ENCODE peak calls at places on chromosomes 3 and 15, in five cellular contexts. C is astrocyte, M is hepatocyte, Z is HCT116, S is PC-9. Q is an unnamed sample.

GRCh38 chr3:128367221-128367620 is 99.5 kb downstream of the DNAJB8 start:
- DNase-seq in Z (no peak), C (no peak), S (peak; percentile 5), M (no peak), Q (no peak)

GRCh38 chr3:48276856-48277641 is 36.1 kb downstream of the ZNF589 start:
- DNase-seq in M (no peak), Z (no peak), C (no peak), S (no peak), Q (no peak)

GRCh38 chr3:53495518-53496501 is 1.4 kb downstream of the CACNA1D start:
- DNase-seq in Z (no peak), M (peak; percentile 42), C (no peak), S (no peak), Q (no peak)

GRCh38 chr15:78177447-78177873 is 28.3 kb downstream of the IDH3A start:
- DNase-seq in M (peak; percentile 44), S (no peak), Z (peak; percentile 13), C (no peak), Q (peak; percentile 63)

GRCh38 chr3:119562307-119562961 is 3.0 kb upstream of the CD80 start:
- DNase-seq in M (no peak), S (no peak), Z (no peak), C (no peak), Q (no peak)

GRCh38 chr3:25962255-25962654 is 172.4 kb downstream of the OXSM start:
- DNase-seq in S (peak; percentile 34), M (peak; percentile 44), Z (peak; percentile 13), C (no peak), Q (no peak)

GRCh38 chr15:56339594-56339993 is 25.6 kb upstream of the TEX9 start:
- DNase-seq in M (no peak), S (no peak), C (no peak), Z (no peak), Q (peak; percentile 8)

GRCh38 chr3:50392101-50392715 is 32.9 kb upstream of the TMEM115 start:
- DNase-seq in Z (no peak), C (no peak), S (no peak), M (no peak), Q (no peak)

GRCh38 chr3:180690061-180690460 is 10.8 kb upstream of the CCDC39 start:
- DNase-seq in C (no peak), S (no peak), M (no peak), Z (no peak), Q (no peak)

GRCh38 chr3:153051427-153052095 is 110.5 kb upstream of the RAP2B start:
- DNase-seq in S (peak; percentile 98), M (peak; percentile 70), C (peak; percentile 92), Z (peak; percentile 86), Q (peak; percentile 41)

GRCh38 chr3:183203670-183204069 is 41.1 kb upstream of the LAMP3 start:
- DNase-seq in M (no peak), S (no peak), Z (no peak), C (no peak), Q (no peak)

GRCh38 chr15:88255109-88255495 is 1.4 kb downstream of the NTRK3 start:
- DNase-seq in C (no peak), M (no peak), Z (no peak), S (no peak), Q (no peak)

GRCh38 chr3:119206611-119207511 is 33.5 kb downstream of the UPK1B start:
- DNase-seq in C (no peak), Z (no peak), S (no peak), M (no peak), Q (no peak)

GRCh38 chr15:27704939-27705514 is 394.1 kb downstream of the OCA2 start:
- DNase-seq in C (no peak), S (no peak), M (no peak), Z (no peak), Q (no peak)

GRCh38 chr15:27696530-27696929 is 402.6 kb downstream of the OCA2 start:
- DNase-seq in M (no peak), Z (no peak), C (no peak), S (no peak), Q (no peak)

GRCh38 chr15:27701956-27702355 is 397.2 kb downstream of the OCA2 start:
- DNase-seq in Z (no peak), S (no peak), C (no peak), M (no peak), Q (no peak)

GRCh38 chr15:27706300-27706699 is 392.8 kb downstream of the OCA2 start:
- DNase-seq in S (no peak), M (no peak), Z (no peak), C (no peak), Q (no peak)

GRCh38 chr15:27701014-27701413 is 398.1 kb downstream of the OCA2 start:
- DNase-seq in C (no peak), S (no peak), Z (no peak), M (no peak), Q (no peak)
- H3K9me3 ChIP-seq in C (peaks cover 3% of the 10 kb centered on the region), S (no peaks in the 10 kb centered on the region), Z (peaks cover 55% of the 10 kb centered on the region), M (no peaks in the 10 kb centered on the region), Q (peaks cover 34% of the 10 kb centered on the region)

GRCh38 chr3:181727122-181728036 is 15.7 kb downstream of the SOX2 start:
- DNase-seq in M (no peak), S (no peak), Z (no peak), C (peak; percentile 33), Q (no peak)
- TF ChIP-seq EZH2 in M (peak; percentile 40), S (no peak), Z (no peak), C (no peak), Q (no peak)

GRCh38 chr15:99586121-99586520 is 20.3 kb downstream of the MEF2A start:
- DNase-seq in M (no peak), S (no peak), Z (no peak), C (no peak), Q (no peak)

GRCh38 chr15:99593070-99593469 is 27.3 kb downstream of the MEF2A start:
- DNase-seq in Z (no peak), S (no peak), C (no peak), M (no peak), Q (no peak)

GRCh38 chr15:99592135-99592845 is 26.5 kb downstream of the MEF2A start:
- DNase-seq in C (peak; percentile 83), S (no peak), Z (no peak), M (no peak), Q (peak; percentile 55)

GRCh38 chr15:99590913-99591646 is 25.3 kb downstream of the MEF2A start:
- DNase-seq in S (no peak), M (no peak), Z (no peak), C (no peak), Q (no peak)

GRCh38 chr15:99589801-99590200 is 24.0 kb downstream of the MEF2A start:
- DNase-seq in Z (no peak), C (no peak), M (no peak), S (no peak), Q (no peak)
- H3K9me3 ChIP-seq in Z (peaks cover 11% of the 10 kb centered on the region), C (no peaks in the 10 kb centered on the region), M (no peaks in the 10 kb centered on the region), S (peaks cover 19% of the 10 kb centered on the region), Q (peaks cover 22% of the 10 kb centered on the region)

GRCh38 chr3:67289626-67290025 is 291.5 kb downstream of the KBTBD8 start:
- DNase-seq in M (no peak), Z (no peak), S (no peak), C (no peak), Q (no peak)
- TF ChIP-seq EZH2 in M (no peak), Z (no peak), S (no peak), C (no peak), Q (no peak)

GRCh38 chr15:46677491-46677890 is 1039.8 kb upstream of the SEMA6D start:
- DNase-seq in Z (no peak), C (no peak), S (no peak), M (no peak), Q (no peak)

GRCh38 chr15:46681901-46682300 is 1035.4 kb upstream of the SEMA6D start:
- DNase-seq in S (no peak), Z (no peak), C (no peak), M (no peak), Q (no peak)

DNA sequence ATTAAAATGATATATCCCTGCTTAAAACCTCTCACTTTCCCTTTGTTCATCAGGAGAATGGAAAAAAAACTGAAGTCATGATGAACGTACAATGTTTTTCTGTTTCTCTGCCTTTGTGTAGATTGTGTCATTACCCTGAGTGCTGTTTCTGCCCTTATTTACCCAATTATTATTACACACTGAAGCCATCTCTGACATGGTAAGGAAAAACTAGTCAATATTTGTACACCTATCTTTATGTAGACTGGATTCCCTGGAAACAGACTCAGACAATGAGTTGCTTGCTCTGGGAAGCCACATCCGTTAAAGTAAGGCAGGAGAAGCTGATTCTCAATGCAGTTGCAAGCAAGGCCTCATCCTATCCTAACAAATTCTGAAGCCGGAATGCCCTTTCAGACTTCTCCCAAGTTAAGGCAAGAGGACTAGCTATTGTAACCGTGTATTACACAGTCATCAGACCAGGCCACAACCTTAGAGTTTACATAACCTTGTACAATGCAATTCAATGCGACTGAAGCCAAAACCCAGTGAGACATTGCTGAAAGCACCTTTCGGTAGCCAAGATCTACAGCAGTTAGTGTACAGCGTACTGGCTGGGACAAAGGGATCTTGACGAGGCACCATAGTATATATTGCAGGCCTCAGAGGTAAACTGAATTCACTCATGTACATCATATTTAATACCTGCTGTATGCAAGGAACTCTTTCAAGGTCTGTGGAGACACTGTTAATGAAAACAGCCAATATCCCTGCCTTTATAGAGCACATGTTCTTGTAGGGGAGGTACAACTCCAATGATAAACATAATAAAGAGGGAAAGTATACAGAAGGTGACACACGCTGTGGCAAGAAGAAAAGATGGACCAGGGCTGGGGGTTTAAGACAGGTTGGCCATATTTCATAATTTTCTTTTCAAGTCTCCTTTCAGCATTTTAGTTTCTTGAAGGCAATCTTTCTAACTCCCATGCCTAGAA is 1040.8 kb upstream of the SEMA6D start:
- DNase-seq in Z (no peak), S (no peak), C (no peak), M (no peak), Q (no peak)
- H3K9me3 ChIP-seq in Z (peaks cover 36% of the 10 kb centered on the region), S (no peaks in the 10 kb centered on the region), C (no peaks in the 10 kb centered on the region), M (no peaks in the 10 kb centered on the region), Q (no peaks in the 10 kb centered on the region)

GRCh38 chr3:147407495-147408179 is 1.3 kb upstream of the ZIC4 start:
- DNase-seq in M (no peak), C (no peak), Z (no peak), S (no peak), Q (no peak)

GRCh38 chr3:147404800-147405551 is 1.4 kb downstream of the ZIC4 start:
- DNase-seq in M (no peak), S (no peak), Z (no peak), C (no peak), Q (no peak)

GRCh38 chr3:147405552-147406254 is 640 bp downstream of the ZIC4 start:
- DNase-seq in Z (no peak), C (no peak), S (no peak), M (no peak), Q (no peak)

GRCh38 chr3:147407107-147407494 is 758 bp upstream of the ZIC4 start:
- DNase-seq in M (no peak), Z (no peak), S (no peak), C (no peak), Q (no peak)

GRCh38 chr3:147406255-147407023 is at the start of gene ZIC4:
- DNase-seq in S (no peak), Z (no peak), C (no peak), M (no peak), Q (no peak)
- TF ChIP-seq EZH2 in S (no peak), Z (no peak), C (no peak), M (no peak), Q (no peak)